ENCODE peak calls at places on chromosomes 3 and 15, in four cellular contexts. L is WTC11, T is K562, D is SK-N-SH. Z is an unnamed sample.

GRCh38 chr3:195441476-195441970 is 1.3 kb downstream of the ACAP2 start:
- DNase-seq in D (peak), L (no peak), T (no peak), Z (no peak)

GRCh38 chr15:72426753-72427152 is 28.6 kb downstream of the TMEM202 start:
- DNase-seq in T (no peak), D (no peak), L (no peak), Z (no peak)

GRCh38 chr3:72339750-72340025 is 508.6 kb downstream of the SHQ1 start:
- DNase-seq in L (no peak), T (no peak), D (no peak), Z (no peak)

GRCh38 chr15:88243895-88244787 is 12.4 kb downstream of the NTRK3 start:
- DNase-seq in T (peak), D (peak), L (peak), Z (no peak)

GRCh38 chr15:64938192-64938591 is 26.5 kb downstream of the ANKDD1A start:
- DNase-seq in L (no peak), T (no peak), D (no peak), Z (no peak)

GRCh38 chr3:126996905-126997304 is 14.0 kb downstream of the PLXNA1 start:
- DNase-seq in D (no peak), L (no peak), T (no peak), Z (no peak)

GRCh38 chr15:96362759-96363678 is 32.5 kb downstream of the NR2F2 start:
- DNase-seq in D (peak), T (no peak), L (peak), Z (peak)

GRCh38 chr3:148162132-148162531 is 535.6 kb upstream of the AGTR1 start:
- DNase-seq in D (no peak), T (no peak), L (no peak), Z (no peak)

GRCh38 chr3:176872771-176873209 is 324.5 kb downstream of the TBL1XR1 start:
- DNase-seq in T (peak), D (peak), L (peak), Z (peak)

GRCh38 chr3:58559586-58559985 is 17.6 kb downstream of the FAM107A start:
- DNase-seq in T (no peak), L (no peak), D (no peak), Z (no peak)

GRCh38 chr3:58562498-58562897 is 14.7 kb downstream of the FAM107A start:
- DNase-seq in T (no peak), L (no peak), D (no peak), Z (no peak)

GRCh38 chr3:58564054-58564453 is 13.1 kb downstream of the FAM107A start:
- DNase-seq in L (no peak), T (no peak), D (no peak), Z (no peak)

GRCh38 chr3:58563386-58564035 is 13.7 kb downstream of the FAM107A start:
- DNase-seq in D (no peak), T (no peak), L (no peak), Z (no peak)

DNA sequence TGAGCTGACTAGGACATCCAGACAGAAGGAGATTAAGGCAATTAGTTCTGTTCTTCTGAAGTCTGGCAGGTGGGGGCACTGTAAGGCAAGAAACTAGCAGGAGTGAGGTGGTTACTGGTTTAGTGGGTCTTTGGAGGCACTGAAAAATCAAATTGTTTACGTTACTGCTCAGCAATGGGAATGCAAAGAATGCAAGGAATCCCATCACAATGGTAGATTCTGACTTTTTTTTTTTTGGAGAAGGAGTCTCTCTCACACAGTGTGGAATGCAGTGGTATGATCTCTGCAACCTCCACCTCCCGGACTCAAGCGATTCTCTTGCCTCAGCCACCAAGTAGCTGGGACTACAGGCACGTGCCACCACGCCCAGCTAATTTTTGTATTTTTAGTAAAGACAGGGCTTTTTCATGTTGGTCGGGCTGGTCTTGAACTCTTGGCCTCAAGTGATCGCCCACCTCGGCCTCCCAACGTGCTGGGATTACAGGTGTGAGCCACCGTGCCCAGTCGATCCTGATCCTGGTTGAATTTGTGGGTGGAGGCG is 16.4 kb downstream of the FAM107A start:
- DNase-seq in L (peak), T (peak), D (no peak), Z (no peak)
- TF ChIP-seq TEAD4 in L (peak), T (no peak), D (peak), Z (peak)

GRCh38 chr3:30893678-30894325 is 659 bp downstream of the GADL1 start:
- DNase-seq in D (peak), T (no peak), L (no peak), Z (no peak)

GRCh38 chr3:30895329-30895728 is 868 bp upstream of the GADL1 start:
- DNase-seq in T (no peak), D (no peak), L (no peak), Z (no peak)

GRCh38 chr3:30890907-30891306 is 3.6 kb downstream of the GADL1 start:
- DNase-seq in D (no peak), L (no peak), T (no peak), Z (no peak)

DNA sequence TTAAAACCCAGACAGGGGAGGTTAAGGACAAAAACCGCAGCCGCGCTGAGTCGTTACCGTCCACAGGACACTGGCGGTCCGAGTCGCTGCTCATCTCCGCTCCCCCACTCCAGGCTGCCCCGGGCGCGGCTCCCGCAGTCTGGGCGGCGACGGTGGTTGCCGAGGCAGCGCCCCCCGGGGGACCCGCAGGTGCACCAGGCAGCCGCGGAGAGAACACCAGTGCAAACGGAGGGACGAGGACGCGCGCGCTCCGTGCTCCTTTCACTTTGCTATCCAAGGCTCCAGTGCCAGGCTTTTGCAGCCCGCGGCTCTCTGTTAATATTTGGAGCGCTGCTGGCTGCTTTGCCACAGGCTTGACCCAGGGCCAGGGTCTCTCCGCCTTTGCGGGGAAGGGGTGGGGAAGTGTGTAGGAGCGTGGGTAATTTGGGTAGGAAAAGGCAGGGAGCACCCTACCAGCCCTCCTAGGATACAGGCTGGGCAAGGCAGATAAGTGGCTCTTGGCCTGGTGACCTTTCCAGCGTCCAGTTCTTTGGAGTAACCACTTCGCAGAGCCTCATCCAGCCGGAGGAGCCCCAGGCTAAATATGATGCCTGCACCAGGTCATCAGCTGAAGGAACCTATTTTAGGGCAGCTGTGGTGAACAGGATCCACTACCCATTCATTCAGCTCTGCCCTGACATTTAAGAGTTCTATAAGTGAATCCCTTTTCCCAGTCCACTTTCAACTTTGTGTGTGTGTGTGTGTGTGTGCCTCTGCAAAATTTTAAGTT is at the start of gene GADL1:
- DNase-seq in T (no peak), D (peak), L (peak), Z (peak)
- TF ChIP-seq TEAD4 in T (no peak), D (no peak), L (no peak), Z (no peak)

GRCh38 chr3:8325306-8325705 is 176.3 kb upstream of the LMCD1 start:
- DNase-seq in T (no peak), L (no peak), D (no peak), Z (no peak)

GRCh38 chr3:8328971-8329370 is 172.7 kb upstream of the LMCD1 start:
- DNase-seq in L (no peak), T (no peak), D (peak), Z (no peak)

GRCh38 chr3:8320711-8321458 is 180.7 kb upstream of the LMCD1 start:
- DNase-seq in D (no peak), T (no peak), L (peak), Z (no peak)

GRCh38 chr3:8327739-8328138 is 173.9 kb upstream of the LMCD1 start:
- DNase-seq in T (no peak), L (no peak), D (no peak), Z (no peak)

DNA sequence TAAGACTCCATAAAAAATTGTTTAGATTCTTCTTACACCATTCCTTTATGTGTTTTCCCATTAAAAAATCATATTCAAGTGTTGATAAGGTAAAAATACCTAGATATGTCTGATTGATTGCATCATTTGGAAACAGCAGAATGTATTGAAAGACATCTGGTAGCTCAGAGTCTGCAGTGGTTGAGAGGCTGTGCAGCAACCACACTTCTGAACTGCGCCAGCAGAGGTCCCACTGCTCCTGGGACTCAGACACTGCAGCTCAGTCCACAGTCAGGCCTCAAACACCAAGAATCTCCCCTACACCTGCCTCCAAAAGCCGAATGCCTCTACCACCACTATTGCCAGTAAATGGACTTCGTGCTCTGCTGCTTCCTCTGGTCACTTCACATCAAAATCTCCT is 176.9 kb upstream of the LMCD1 start:
- DNase-seq in D (peak), L (peak), T (no peak), Z (no peak)
- TF ChIP-seq TEAD4 in D (no peak), L (no peak), T (no peak), Z (no peak)

GRCh38 chr15:71275098-71275497 is 159.8 kb downstream of the THSD4 start:
- DNase-seq in L (no peak), D (no peak), T (no peak), Z (no peak)
- TF ChIP-seq TEAD4 in L (no peak), D (no peak), T (no peak), Z (no peak)

GRCh38 chr3:48069339-48069738 is 53.1 kb upstream of the MAP4 start:
- DNase-seq in L (no peak), D (no peak), T (no peak), Z (no peak)
- TF ChIP-seq TEAD4 in L (no peak), D (no peak), T (no peak), Z (no peak)

GRCh38 chr3:122874116-122874515 is 79.2 kb downstream of the SLC49A4 start:
- DNase-seq in L (no peak), T (no peak), D (peak), Z (no peak)
- TF ChIP-seq TEAD4 in L (no peak), T (no peak), D (no peak), Z (no peak)